ENCODE peak calls at places on chromosome 12, in eight cellular contexts. One of them, this sample, is unnamed.

GRCh38 chr12:55073043-55074022 is 52.9 kb upstream of the OR9K2 start:
- DNase-seq in glomerular endothelial cell: peak; percentile 41
- DNase-seq in heart right ventricle: peak; percentile 75
- DNase-seq in astrocyte of the cerebellum: peak; percentile 64
- DNase-seq in HCEC 1CT: peak; percentile 62
- DNase-seq in Peyer's patch: peak; percentile 88
- DNase-seq in HFF-Myc: peak; percentile 68
- DNase-seq in fibroblast of the conjunctiva: peak; percentile 67
- DNase-seq in this sample: peak; percentile 7

GRCh38 chr12:52895726-52896189 is 9.1 kb downstream of the KRT8 start:
- DNase-seq in glomerular endothelial cell: no peak
- DNase-seq in heart right ventricle: no peak
- DNase-seq in astrocyte of the cerebellum: no peak
- DNase-seq in HCEC 1CT: no peak
- DNase-seq in Peyer's patch: no peak
- DNase-seq in HFF-Myc: no peak
- DNase-seq in fibroblast of the conjunctiva: no peak
- DNase-seq in this sample: no peak

GRCh38 chr12:1375323-1375722 is 219.1 kb downstream of the FBXL14 start:
- DNase-seq in glomerular endothelial cell: no peak
- DNase-seq in heart right ventricle: no peak
- DNase-seq in astrocyte of the cerebellum: no peak
- DNase-seq in HCEC 1CT: no peak
- DNase-seq in Peyer's patch: no peak
- DNase-seq in HFF-Myc: no peak
- DNase-seq in fibroblast of the conjunctiva: no peak
- DNase-seq in this sample: no peak

GRCh38 chr12:131818821-131819585 is 9.2 kb upstream of the MMP17 start:
- DNase-seq in glomerular endothelial cell: no peak
- DNase-seq in heart right ventricle: no peak
- DNase-seq in astrocyte of the cerebellum: no peak
- DNase-seq in HCEC 1CT: no peak
- DNase-seq in Peyer's patch: no peak
- DNase-seq in HFF-Myc: no peak
- DNase-seq in fibroblast of the conjunctiva: no peak
- DNase-seq in this sample: no peak

GRCh38 chr12:58918475-58918874 is 1.8 kb downstream of the LRIG3 start:
- DNase-seq in glomerular endothelial cell: no peak
- DNase-seq in heart right ventricle: no peak
- DNase-seq in astrocyte of the cerebellum: no peak
- DNase-seq in HCEC 1CT: peak; percentile 22
- DNase-seq in Peyer's patch: no peak
- DNase-seq in HFF-Myc: no peak
- DNase-seq in fibroblast of the conjunctiva: no peak
- DNase-seq in this sample: no peak

GRCh38 chr12:54419088-54419887 is at the start of gene ITGA5:
- DNase-seq in glomerular endothelial cell: no peak
- DNase-seq in heart right ventricle: peak; percentile 86
- DNase-seq in astrocyte of the cerebellum: no peak
- DNase-seq in HCEC 1CT: peak; percentile 90
- DNase-seq in Peyer's patch: peak; percentile 76
- DNase-seq in HFF-Myc: no peak
- DNase-seq in fibroblast of the conjunctiva: no peak
- DNase-seq in this sample: no peak

GRCh38 chr12:132561784-132562156 is 48.6 kb downstream of the LRCOL1 start:
- DNase-seq in glomerular endothelial cell: no peak
- DNase-seq in heart right ventricle: no peak
- DNase-seq in astrocyte of the cerebellum: no peak
- DNase-seq in HCEC 1CT: no peak
- DNase-seq in Peyer's patch: peak; percentile 57
- DNase-seq in HFF-Myc: no peak
- DNase-seq in fibroblast of the conjunctiva: no peak
- DNase-seq in this sample: no peak

GRCh38 chr12:90102957-90103652 is 394.5 kb upstream of the ATP2B1 start:
- DNase-seq in glomerular endothelial cell: no peak
- DNase-seq in heart right ventricle: no peak
- DNase-seq in astrocyte of the cerebellum: peak; percentile 49
- DNase-seq in HCEC 1CT: peak; percentile 61
- DNase-seq in Peyer's patch: peak; percentile 52
- DNase-seq in HFF-Myc: no peak
- DNase-seq in fibroblast of the conjunctiva: peak; percentile 40
- DNase-seq in this sample: no peak

GRCh38 chr12:78767264-78767981 is 97.2 kb upstream of the SYT1 start:
- DNase-seq in glomerular endothelial cell: no peak
- DNase-seq in heart right ventricle: no peak
- DNase-seq in astrocyte of the cerebellum: no peak
- DNase-seq in HCEC 1CT: no peak
- DNase-seq in Peyer's patch: no peak
- DNase-seq in HFF-Myc: no peak
- DNase-seq in fibroblast of the conjunctiva: no peak
- DNase-seq in this sample: no peak

GRCh38 chr12:62050785-62051184 is 209.4 kb upstream of the USP15 start:
- DNase-seq in glomerular endothelial cell: no peak
- DNase-seq in heart right ventricle: no peak
- DNase-seq in astrocyte of the cerebellum: no peak
- DNase-seq in HCEC 1CT: no peak
- DNase-seq in Peyer's patch: no peak
- DNase-seq in HFF-Myc: no peak
- DNase-seq in fibroblast of the conjunctiva: no peak
- DNase-seq in this sample: no peak

GRCh38 chr12:26198742-26199141 is 3.4 kb downstream of the SSPN start:
- DNase-seq in glomerular endothelial cell: no peak
- DNase-seq in heart right ventricle: peak; percentile 29
- DNase-seq in astrocyte of the cerebellum: no peak
- DNase-seq in HCEC 1CT: peak; percentile 42
- DNase-seq in Peyer's patch: no peak
- DNase-seq in HFF-Myc: no peak
- DNase-seq in fibroblast of the conjunctiva: no peak
- DNase-seq in this sample: no peak

This sample was measured in keratinocyte.